ENCODE peak calls at places on chromosomes 2 and 18, in four cellular contexts. One of them, this sample, is unnamed.

GRCh38 chr2:209422191-209422754 is 1.6 kb upstream of the MAP2 start:
- DNase-seq in tibial artery: no peak
- DNase-seq in cardiac muscle cell: no peak
- DNase-seq in A549: no peak
- DNase-seq in this sample: peak

GRCh38 chr2:69456950-69457445 is 19.8 kb upstream of the NFU1 start:
- DNase-seq in cardiac muscle cell: no peak
- DNase-seq in A549: no peak
- DNase-seq in tibial artery: no peak
- DNase-seq in this sample: no peak

GRCh38 chr2:19575618-19576017 is 217.2 kb upstream of the OSR1 start:
- DNase-seq in cardiac muscle cell: no peak
- DNase-seq in A549: no peak
- DNase-seq in tibial artery: no peak
- DNase-seq in this sample: no peak

GRCh38 chr2:182716665-182716990 is 571 bp downstream of the DNAJC10 start:
- DNase-seq in cardiac muscle cell: no peak
- DNase-seq in A549: no peak
- DNase-seq in tibial artery: no peak
- DNase-seq in this sample: peak

GRCh38 chr2:140650825-140651224 is 1480.0 kb downstream of the LRP1B start:
- DNase-seq in tibial artery: no peak
- DNase-seq in A549: peak
- DNase-seq in cardiac muscle cell: no peak
- DNase-seq in this sample: no peak

GRCh38 chr2:108998911-108999310 is 9.9 kb upstream of the EDAR start:
- DNase-seq in A549: no peak
- DNase-seq in cardiac muscle cell: no peak
- DNase-seq in tibial artery: no peak
- DNase-seq in this sample: no peak

GRCh38 chr18:26406294-26406693 is 142.1 kb downstream of the KCTD1 start:
- DNase-seq in tibial artery: no peak
- DNase-seq in cardiac muscle cell: no peak
- DNase-seq in A549: no peak
- DNase-seq in this sample: no peak

GRCh38 chr2:179974743-179975142 is 32.4 kb downstream of the CWC22 start:
- DNase-seq in A549: no peak
- DNase-seq in cardiac muscle cell: no peak
- DNase-seq in tibial artery: no peak
- DNase-seq in this sample: no peak

GRCh38 chr2:211930331-211930730 is 608.3 kb downstream of the ERBB4 start:
- DNase-seq in A549: no peak
- DNase-seq in cardiac muscle cell: no peak
- DNase-seq in tibial artery: no peak
- DNase-seq in this sample: no peak

GRCh38 chr18:63336366-63337099 is 17.0 kb upstream of the BCL2 start:
- DNase-seq in tibial artery: no peak
- DNase-seq in cardiac muscle cell: no peak
- DNase-seq in A549: peak
- DNase-seq in this sample: no peak

GRCh38 chr2:39728941-39729351 is 50.1 kb downstream of the THUMPD2 start:
- DNase-seq in tibial artery: no peak
- DNase-seq in cardiac muscle cell: peak
- DNase-seq in A549: peak
- DNase-seq in this sample: peak

GRCh38 chr2:37560241-37560848 is 111.1 kb downstream of the CDC42EP3 start:
- DNase-seq in A549: no peak
- DNase-seq in tibial artery: no peak
- DNase-seq in cardiac muscle cell: no peak
- DNase-seq in this sample: no peak

GRCh38 chr2:182435754-182436153 is 8.9 kb upstream of the PDE1A start:
- DNase-seq in A549: no peak
- DNase-seq in tibial artery: no peak
- DNase-seq in cardiac muscle cell: no peak
- DNase-seq in this sample: no peak

GRCh38 chr2:215441560-215442391 is 5.9 kb upstream of the FN1 start:
- DNase-seq in tibial artery: no peak
- DNase-seq in A549: no peak
- DNase-seq in cardiac muscle cell: no peak
- DNase-seq in this sample: no peak

GRCh38 chr2:207064128-207064694 is 101.5 kb downstream of the KLF7 start:
- DNase-seq in tibial artery: no peak
- DNase-seq in A549: no peak
- DNase-seq in cardiac muscle cell: no peak
- DNase-seq in this sample: no peak

GRCh38 chr2:159155315-159155714 is 131.2 kb downstream of the WDSUB1 start:
- DNase-seq in tibial artery: no peak
- DNase-seq in A549: no peak
- DNase-seq in cardiac muscle cell: no peak
- DNase-seq in this sample: no peak
- H3K4me3 ChIP-seq in tibial artery: no peak
- H3K4me3 ChIP-seq in A549: no peak
- H3K4me3 ChIP-seq in cardiac muscle cell: no peak
- H3K4me3 ChIP-seq in this sample: no peak

DNA sequence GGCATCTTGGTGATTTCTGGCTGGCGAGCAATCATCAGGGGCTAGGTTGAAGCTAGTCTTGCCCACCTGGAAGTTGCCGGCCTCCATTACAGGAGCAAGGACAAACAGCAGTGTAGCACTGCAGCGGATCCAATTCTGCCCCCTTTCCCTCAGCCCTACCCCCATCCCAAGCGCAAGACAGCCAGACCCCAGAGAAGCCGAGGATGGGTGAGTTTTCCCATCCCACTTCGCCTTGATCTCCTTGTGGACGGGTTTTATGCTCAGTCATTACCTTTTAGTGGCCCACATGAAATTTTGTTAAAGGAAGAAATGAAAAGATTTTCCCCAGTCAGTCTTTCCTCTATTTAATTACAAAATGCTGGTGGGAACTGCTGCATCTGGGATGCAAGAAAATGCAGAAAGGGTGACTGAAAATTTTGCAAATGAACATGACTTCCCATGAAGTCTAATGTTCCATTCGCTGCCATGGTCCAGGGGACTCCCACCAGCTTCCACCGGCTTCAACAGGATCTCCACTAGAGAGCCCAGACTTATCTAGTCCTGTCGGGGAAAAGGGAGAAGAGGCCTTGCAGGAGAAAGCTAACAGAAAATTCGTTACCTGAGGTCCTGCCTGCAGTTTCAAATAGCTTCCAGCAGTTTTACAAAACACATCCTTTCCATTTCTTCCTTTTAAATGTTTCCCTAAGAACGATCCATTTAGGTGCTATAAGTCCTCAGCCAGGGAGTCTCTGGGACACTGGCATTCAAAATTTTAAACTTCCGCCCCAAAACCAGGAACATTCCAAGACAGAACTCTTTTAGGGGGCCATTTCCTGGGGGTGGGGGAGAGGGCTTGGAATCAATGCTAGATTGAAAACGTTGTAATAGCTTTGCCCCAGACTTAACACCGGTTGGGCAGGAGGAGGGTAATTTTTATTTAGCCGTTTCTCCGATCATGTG is 1.9 kb upstream of the HOXD9 start:
- DNase-seq in cardiac muscle cell: no peak
- DNase-seq in tibial artery: no peak
- DNase-seq in A549: no peak
- DNase-seq in this sample: no peak
- TF ChIP-seq CTCF in cardiac muscle cell: no peak
- TF ChIP-seq CTCF in tibial artery: no peak
- TF ChIP-seq CTCF in A549: no peak
- TF ChIP-seq CTCF in this sample: no peak

GRCh38 chr18:48581941-48582340 is 43.1 kb downstream of the CTIF start:
- DNase-seq in cardiac muscle cell: no peak
- DNase-seq in A549: no peak
- DNase-seq in tibial artery: no peak
- DNase-seq in this sample: no peak

GRCh38 chr18:48580066-48580465 is 41.2 kb downstream of the CTIF start:
- DNase-seq in A549: no peak
- DNase-seq in tibial artery: no peak
- DNase-seq in cardiac muscle cell: no peak
- DNase-seq in this sample: no peak

GRCh38 chr18:48582946-48583345 is 44.1 kb downstream of the CTIF start:
- DNase-seq in A549: no peak
- DNase-seq in cardiac muscle cell: no peak
- DNase-seq in tibial artery: no peak
- DNase-seq in this sample: no peak

GRCh38 chr18:48580782-48581181 is 42.0 kb downstream of the CTIF start:
- DNase-seq in A549: no peak
- DNase-seq in tibial artery: peak
- DNase-seq in cardiac muscle cell: no peak
- DNase-seq in this sample: no peak

DNA sequence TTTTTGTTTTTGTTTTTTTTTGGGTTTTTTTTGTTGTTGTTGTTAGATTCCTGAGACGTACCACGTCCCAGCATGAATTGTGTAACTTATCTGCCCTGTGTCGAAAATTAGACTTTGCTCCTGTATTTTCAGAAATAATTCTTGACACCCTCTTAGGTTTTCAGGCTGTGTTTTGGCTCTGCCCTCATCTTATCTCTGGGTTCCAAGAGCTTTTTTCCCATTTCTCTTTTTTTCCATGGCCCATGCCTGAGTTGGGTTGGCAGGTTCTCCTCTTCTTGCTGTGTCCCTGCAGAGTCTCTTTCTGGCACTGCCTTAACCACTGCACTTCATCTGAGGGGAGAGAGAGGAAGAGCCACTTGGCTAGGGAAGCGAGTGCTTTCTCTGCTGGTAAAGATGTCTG is 42.4 kb downstream of the CTIF start:
- DNase-seq in tibial artery: peak
- DNase-seq in A549: no peak
- DNase-seq in cardiac muscle cell: no peak
- DNase-seq in this sample: no peak
- H3K4me3 ChIP-seq in tibial artery: no peak
- H3K4me3 ChIP-seq in A549: no peak
- H3K4me3 ChIP-seq in cardiac muscle cell: no peak
- H3K4me3 ChIP-seq in this sample: no peak

GRCh38 chr2:33392366-33392765 is 84.1 kb upstream of the RASGRP3 start:
- DNase-seq in tibial artery: no peak
- DNase-seq in A549: no peak
- DNase-seq in cardiac muscle cell: no peak
- DNase-seq in this sample: no peak

GRCh38 chr2:33391582-33392255 is 84.7 kb upstream of the RASGRP3 start:
- DNase-seq in A549: no peak
- DNase-seq in cardiac muscle cell: no peak
- DNase-seq in tibial artery: no peak
- DNase-seq in this sample: no peak

DNA sequence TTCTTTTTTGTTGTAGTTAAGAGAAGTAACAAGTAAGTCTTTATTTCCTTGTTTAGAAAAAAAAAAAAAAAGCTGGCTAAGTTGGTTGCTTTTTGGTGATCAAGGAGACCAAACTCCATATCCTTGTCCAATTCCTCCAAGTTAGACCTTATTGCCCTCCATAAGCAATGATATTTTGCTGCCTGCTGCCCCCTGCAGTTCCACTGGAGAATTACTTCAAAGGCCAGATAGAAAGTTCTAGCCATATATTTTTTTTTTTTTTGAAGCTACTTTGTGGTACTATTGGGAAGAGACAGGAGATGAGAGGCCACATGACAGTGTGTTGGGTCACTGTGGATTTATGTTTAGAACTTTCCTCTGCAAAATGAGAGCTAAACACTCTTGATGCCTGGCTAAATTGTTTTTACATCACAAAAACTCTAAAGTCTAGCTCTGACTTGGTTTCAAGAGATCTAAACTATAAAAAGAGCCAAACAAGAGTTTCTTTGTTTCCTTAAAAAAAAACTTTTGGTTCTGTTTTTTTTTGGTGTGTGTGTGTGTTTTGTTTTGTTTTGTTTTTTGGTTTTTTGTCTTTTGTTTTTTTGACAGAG is 80.7 kb upstream of the RASGRP3 start:
- DNase-seq in tibial artery: peak
- DNase-seq in cardiac muscle cell: peak
- DNase-seq in A549: peak
- DNase-seq in this sample: peak
- TF ChIP-seq CTCF in tibial artery: peak
- TF ChIP-seq CTCF in cardiac muscle cell: peak
- TF ChIP-seq CTCF in A549: peak
- TF ChIP-seq CTCF in this sample: peak

GRCh38 chr2:58629720-58630119 is 388.6 kb upstream of the FANCL start:
- DNase-seq in tibial artery: no peak
- DNase-seq in cardiac muscle cell: no peak
- DNase-seq in A549: peak
- DNase-seq in this sample: no peak
- H3K4me3 ChIP-seq in tibial artery: no peak
- H3K4me3 ChIP-seq in cardiac muscle cell: no peak
- H3K4me3 ChIP-seq in A549: no peak
- H3K4me3 ChIP-seq in this sample: no peak

GRCh38 chr18:39486268-39486667 is 1920.7 kb upstream of the CELF4 start:
- DNase-seq in tibial artery: no peak
- DNase-seq in cardiac muscle cell: no peak
- DNase-seq in A549: no peak
- DNase-seq in this sample: no peak
- TF ChIP-seq CTCF in tibial artery: no peak
- TF ChIP-seq CTCF in cardiac muscle cell: peak
- TF ChIP-seq CTCF in A549: no peak
- TF ChIP-seq CTCF in this sample: no peak

GRCh38 chr2:47741637-47742036 is 41.3 kb upstream of the MSH6 start:
- DNase-seq in A549: no peak
- DNase-seq in cardiac muscle cell: no peak
- DNase-seq in tibial artery: no peak
- DNase-seq in this sample: no peak
- H3K4me3 ChIP-seq in A549: no peak
- H3K4me3 ChIP-seq in cardiac muscle cell: no peak
- H3K4me3 ChIP-seq in tibial artery: no peak
- H3K4me3 ChIP-seq in this sample: no peak

This sample was measured in psoas muscle.